ENCODE peak calls at places on chromosome 4, in ten cellular contexts. H, Y, D, A, P, F, L, K, G and I are unnamed samples.

GRCh38 chr4:98027827-98028226 is 115.4 kb downstream of the STPG2 start:
- DNase-seq in H (no peak), Y (no peak), D (no peak), A (peak), P (no peak), F (peak), L (no peak), K (no peak), G (no peak), I (no peak)

GRCh38 chr4:55330241-55330640 is 15.8 kb upstream of the SRD5A3 start:
- DNase-seq in H (no peak), Y (no peak), D (no peak), A (peak), P (no peak), F (no peak), L (no peak), K (no peak), G (no peak), I (no peak)

GRCh38 chr4:95508421-95508820 is 40.4 kb downstream of the UNC5C start:
- DNase-seq in H (no peak), Y (no peak), D (no peak), A (no peak), P (no peak), F (no peak), L (no peak), K (no peak), G (no peak), I (no peak)

GRCh38 chr4:1006856-1007255 is 4.6 kb upstream of the FGFRL1 start:
- DNase-seq in H (no peak), Y (no peak), D (no peak), A (no peak), P (no peak), F (no peak), L (no peak), K (no peak), G (no peak), I (no peak)

GRCh38 chr4:7356667-7357295 is 77.9 kb downstream of the PSAPL1 start:
- DNase-seq in H (no peak), Y (no peak), D (no peak), A (no peak), P (no peak), F (no peak), L (no peak), K (no peak), G (peak), I (no peak)

GRCh38 chr4:120771907-120772306 is 150.6 kb downstream of the PRDM5 start:
- DNase-seq in H (no peak), Y (no peak), D (no peak), A (no peak), P (no peak), F (no peak), L (no peak), K (no peak), G (no peak), I (no peak)

GRCh38 chr4:94782707-94783106 is 25.0 kb downstream of the BMPR1B start:
- DNase-seq in H (no peak), Y (no peak), D (no peak), A (no peak), P (no peak), F (no peak), L (no peak), K (no peak), G (no peak), I (no peak)

GRCh38 chr4:101114936-101115372 is 232.4 kb downstream of the PPP3CA start:
- DNase-seq in H (no peak), Y (no peak), D (peak), A (peak), P (no peak), F (peak), L (no peak), K (no peak), G (peak), I (no peak)